ENCODE peak calls at places on chromosomes 6 and 20, in seven cellular contexts. One of them, this sample, is unnamed.

GRCh38 chr20:17666491-17666890 is 15.6 kb downstream of the RRBP1 start:
- DNase-seq in brain microvascular endothelial cell: no peak
- DNase-seq in GM12892: no peak
- DNase-seq in ACHN: no peak
- DNase-seq in activated gamma-delta T cell: no peak
- DNase-seq in stimulated activated CD4-positive, alpha-beta T cell treated with anti-CD3 and anti-CD28 coated beads, Interleukin-2, amount 100 ng/mL, for 48 hours: no peak
- DNase-seq in NCI-H345: no peak
- DNase-seq in this sample: no peak

GRCh38 chr20:47191074-47191673 is 165.3 kb downstream of the ZMYND8 start:
- DNase-seq in NCI-H345: no peak
- DNase-seq in stimulated activated CD4-positive, alpha-beta T cell treated with anti-CD3 and anti-CD28 coated beads, Interleukin-2, amount 100 ng/mL, for 48 hours: no peak
- DNase-seq in GM12892: no peak
- DNase-seq in ACHN: peak; percentile 33
- DNase-seq in brain microvascular endothelial cell: no peak
- DNase-seq in activated gamma-delta T cell: no peak
- DNase-seq in this sample: no peak

GRCh38 chr6:134176283-134176975 is 124.0 kb upstream of the SLC2A12 start:
- DNase-seq in ACHN: no peak
- DNase-seq in activated gamma-delta T cell: peak; percentile 13
- DNase-seq in stimulated activated CD4-positive, alpha-beta T cell treated with anti-CD3 and anti-CD28 coated beads, Interleukin-2, amount 100 ng/mL, for 48 hours: no peak
- DNase-seq in GM12892: no peak
- DNase-seq in NCI-H345: no peak
- DNase-seq in brain microvascular endothelial cell: peak; percentile 49
- DNase-seq in this sample: no peak

GRCh38 chr6:163415620-163416379 is 1.3 kb downstream of the QKI start:
- DNase-seq in stimulated activated CD4-positive, alpha-beta T cell treated with anti-CD3 and anti-CD28 coated beads, Interleukin-2, amount 100 ng/mL, for 48 hours: no peak
- DNase-seq in GM12892: peak; percentile 33
- DNase-seq in NCI-H345: no peak
- DNase-seq in ACHN: peak; percentile 57
- DNase-seq in activated gamma-delta T cell: no peak
- DNase-seq in brain microvascular endothelial cell: peak; percentile 45
- DNase-seq in this sample: peak; percentile 77

GRCh38 chr6:42735976-42736375 is 9.9 kb downstream of the TBCC start:
- DNase-seq in ACHN: peak; percentile 83
- DNase-seq in stimulated activated CD4-positive, alpha-beta T cell treated with anti-CD3 and anti-CD28 coated beads, Interleukin-2, amount 100 ng/mL, for 48 hours: no peak
- DNase-seq in brain microvascular endothelial cell: no peak
- DNase-seq in GM12892: no peak
- DNase-seq in activated gamma-delta T cell: no peak
- DNase-seq in NCI-H345: no peak
- DNase-seq in this sample: no peak

GRCh38 chr6:127434651-127435050 is 24.5 kb downstream of the KIAA0408 start:
- DNase-seq in activated gamma-delta T cell: no peak
- DNase-seq in ACHN: no peak
- DNase-seq in GM12892: no peak
- DNase-seq in brain microvascular endothelial cell: no peak
- DNase-seq in stimulated activated CD4-positive, alpha-beta T cell treated with anti-CD3 and anti-CD28 coated beads, Interleukin-2, amount 100 ng/mL, for 48 hours: no peak
- DNase-seq in NCI-H345: no peak
- DNase-seq in this sample: no peak

GRCh38 chr6:136037885-136038460 is 186.5 kb downstream of the PDE7B start:
- DNase-seq in GM12892: no peak
- DNase-seq in activated gamma-delta T cell: no peak
- DNase-seq in NCI-H345: no peak
- DNase-seq in ACHN: no peak
- DNase-seq in stimulated activated CD4-positive, alpha-beta T cell treated with anti-CD3 and anti-CD28 coated beads, Interleukin-2, amount 100 ng/mL, for 48 hours: no peak
- DNase-seq in brain microvascular endothelial cell: no peak
- DNase-seq in this sample: no peak

GRCh38 chr6:40563111-40563510 is 24.1 kb downstream of the LRFN2 start:
- DNase-seq in activated gamma-delta T cell: no peak
- DNase-seq in NCI-H345: no peak
- DNase-seq in brain microvascular endothelial cell: no peak
- DNase-seq in GM12892: no peak
- DNase-seq in stimulated activated CD4-positive, alpha-beta T cell treated with anti-CD3 and anti-CD28 coated beads, Interleukin-2, amount 100 ng/mL, for 48 hours: no peak
- DNase-seq in ACHN: no peak
- DNase-seq in this sample: no peak

GRCh38 chr6:144879436-144879835 is 594.3 kb downstream of the UTRN start:
- DNase-seq in brain microvascular endothelial cell: no peak
- DNase-seq in ACHN: no peak
- DNase-seq in activated gamma-delta T cell: no peak
- DNase-seq in stimulated activated CD4-positive, alpha-beta T cell treated with anti-CD3 and anti-CD28 coated beads, Interleukin-2, amount 100 ng/mL, for 48 hours: no peak
- DNase-seq in GM12892: no peak
- DNase-seq in NCI-H345: no peak
- DNase-seq in this sample: no peak